ENCODE peak calls at places on chromosome 1, in nine cellular contexts. One of them, this sample, is unnamed.

GRCh38 chr1:156926175-156926574 is 5.7 kb downstream of the LRRC71 start:
- DNase-seq in OCI-LY7: no peak
- DNase-seq in T-helper 9 cell: no peak
- DNase-seq in activated T-cell treated with anti-CD3 and anti-CD28 coated beads, Interleukin-2, amount 50 U/mL, for 4 hours: no peak
- DNase-seq in HFF-Myc: peak
- DNase-seq in GOT3: no peak
- DNase-seq in naive B cell: no peak
- DNase-seq in neural progenitor cell: no peak
- DNase-seq in left cardiac atrium: peak
- DNase-seq in this sample: peak

GRCh38 chr1:97820470-97821188 is 100.2 kb downstream of the DPYD start:
- DNase-seq in activated T-cell treated with anti-CD3 and anti-CD28 coated beads, Interleukin-2, amount 50 U/mL, for 4 hours: no peak
- DNase-seq in GOT3: no peak
- DNase-seq in left cardiac atrium: no peak
- DNase-seq in OCI-LY7: peak
- DNase-seq in naive B cell: peak
- DNase-seq in neural progenitor cell: peak
- DNase-seq in HFF-Myc: peak
- DNase-seq in T-helper 9 cell: no peak
- DNase-seq in this sample: no peak

GRCh38 chr1:1165485-1165884 is 8.2 kb upstream of the TTLL10 start:
- DNase-seq in T-helper 9 cell: no peak
- DNase-seq in naive B cell: no peak
- DNase-seq in activated T-cell treated with anti-CD3 and anti-CD28 coated beads, Interleukin-2, amount 50 U/mL, for 4 hours: no peak
- DNase-seq in GOT3: no peak
- DNase-seq in HFF-Myc: no peak
- DNase-seq in neural progenitor cell: no peak
- DNase-seq in left cardiac atrium: no peak
- DNase-seq in OCI-LY7: no peak
- DNase-seq in this sample: no peak

GRCh38 chr1:27503961-27504587 is 14.1 kb upstream of the WASF2 start:
- DNase-seq in neural progenitor cell: peak
- DNase-seq in GOT3: no peak
- DNase-seq in OCI-LY7: no peak
- DNase-seq in activated T-cell treated with anti-CD3 and anti-CD28 coated beads, Interleukin-2, amount 50 U/mL, for 4 hours: no peak
- DNase-seq in T-helper 9 cell: no peak
- DNase-seq in left cardiac atrium: no peak
- DNase-seq in HFF-Myc: no peak
- DNase-seq in naive B cell: no peak
- DNase-seq in this sample: no peak

GRCh38 chr1:68057564-68057963 is 7.1 kb upstream of the DIRAS3 start:
- DNase-seq in naive B cell: no peak
- DNase-seq in activated T-cell treated with anti-CD3 and anti-CD28 coated beads, Interleukin-2, amount 50 U/mL, for 4 hours: no peak
- DNase-seq in neural progenitor cell: no peak
- DNase-seq in OCI-LY7: no peak
- DNase-seq in HFF-Myc: no peak
- DNase-seq in GOT3: no peak
- DNase-seq in left cardiac atrium: no peak
- DNase-seq in T-helper 9 cell: no peak
- DNase-seq in this sample: no peak

GRCh38 chr1:154943649-154944421 is 7.3 kb upstream of the PMVK start:
- DNase-seq in OCI-LY7: peak
- DNase-seq in HFF-Myc: no peak
- DNase-seq in naive B cell: peak
- DNase-seq in activated T-cell treated with anti-CD3 and anti-CD28 coated beads, Interleukin-2, amount 50 U/mL, for 4 hours: peak
- DNase-seq in GOT3: no peak
- DNase-seq in neural progenitor cell: peak
- DNase-seq in T-helper 9 cell: no peak
- DNase-seq in left cardiac atrium: peak
- DNase-seq in this sample: no peak

GRCh38 chr1:15737324-15738319 is 1.6 kb downstream of the SLC25A34 start:
- DNase-seq in neural progenitor cell: no peak
- DNase-seq in GOT3: no peak
- DNase-seq in activated T-cell treated with anti-CD3 and anti-CD28 coated beads, Interleukin-2, amount 50 U/mL, for 4 hours: no peak
- DNase-seq in naive B cell: no peak
- DNase-seq in HFF-Myc: no peak
- DNase-seq in OCI-LY7: no peak
- DNase-seq in T-helper 9 cell: no peak
- DNase-seq in left cardiac atrium: no peak
- DNase-seq in this sample: no peak

GRCh38 chr1:173856903-173857302 is 10.9 kb downstream of the GAS5 start:
- DNase-seq in HFF-Myc: no peak
- DNase-seq in activated T-cell treated with anti-CD3 and anti-CD28 coated beads, Interleukin-2, amount 50 U/mL, for 4 hours: no peak
- DNase-seq in GOT3: no peak
- DNase-seq in OCI-LY7: no peak
- DNase-seq in naive B cell: no peak
- DNase-seq in left cardiac atrium: no peak
- DNase-seq in neural progenitor cell: no peak
- DNase-seq in T-helper 9 cell: no peak
- DNase-seq in this sample: no peak

GRCh38 chr1:100448371-100448770 is 89.6 kb upstream of the GPR88 start:
- DNase-seq in activated T-cell treated with anti-CD3 and anti-CD28 coated beads, Interleukin-2, amount 50 U/mL, for 4 hours: no peak
- DNase-seq in HFF-Myc: no peak
- DNase-seq in OCI-LY7: no peak
- DNase-seq in neural progenitor cell: no peak
- DNase-seq in left cardiac atrium: no peak
- DNase-seq in naive B cell: no peak
- DNase-seq in GOT3: no peak
- DNase-seq in T-helper 9 cell: no peak
- DNase-seq in this sample: no peak

GRCh38 chr1:204293605-204294365 is 65.9 kb downstream of the PLEKHA6 start:
- DNase-seq in naive B cell: no peak
- DNase-seq in T-helper 9 cell: no peak
- DNase-seq in OCI-LY7: no peak
- DNase-seq in activated T-cell treated with anti-CD3 and anti-CD28 coated beads, Interleukin-2, amount 50 U/mL, for 4 hours: no peak
- DNase-seq in neural progenitor cell: no peak
- DNase-seq in HFF-Myc: no peak
- DNase-seq in left cardiac atrium: no peak
- DNase-seq in GOT3: no peak
- DNase-seq in this sample: no peak

GRCh38 chr1:198337886-198338285 is 181.1 kb downstream of the NEK7 start:
- DNase-seq in GOT3: no peak
- DNase-seq in T-helper 9 cell: no peak
- DNase-seq in left cardiac atrium: no peak
- DNase-seq in naive B cell: no peak
- DNase-seq in activated T-cell treated with anti-CD3 and anti-CD28 coated beads, Interleukin-2, amount 50 U/mL, for 4 hours: no peak
- DNase-seq in neural progenitor cell: no peak
- DNase-seq in OCI-LY7: no peak
- DNase-seq in HFF-Myc: no peak
- DNase-seq in this sample: no peak

GRCh38 chr1:26861889-26862371 is 1.0 kb upstream of the SFN start:
- DNase-seq in neural progenitor cell: no peak
- DNase-seq in left cardiac atrium: no peak
- DNase-seq in HFF-Myc: no peak
- DNase-seq in GOT3: no peak
- DNase-seq in OCI-LY7: no peak
- DNase-seq in naive B cell: no peak
- DNase-seq in activated T-cell treated with anti-CD3 and anti-CD28 coated beads, Interleukin-2, amount 50 U/mL, for 4 hours: no peak
- DNase-seq in T-helper 9 cell: no peak
- DNase-seq in this sample: no peak

GRCh38 chr1:165560834-165561233 is 17.0 kb downstream of the LRRC52 start:
- DNase-seq in neural progenitor cell: no peak
- DNase-seq in OCI-LY7: no peak
- DNase-seq in activated T-cell treated with anti-CD3 and anti-CD28 coated beads, Interleukin-2, amount 50 U/mL, for 4 hours: no peak
- DNase-seq in GOT3: no peak
- DNase-seq in T-helper 9 cell: no peak
- DNase-seq in left cardiac atrium: peak
- DNase-seq in naive B cell: no peak
- DNase-seq in HFF-Myc: no peak
- DNase-seq in this sample: no peak

GRCh38 chr1:25204797-25205441 is 27.4 kb downstream of the SYF2 start:
- DNase-seq in HFF-Myc: peak
- DNase-seq in T-helper 9 cell: no peak
- DNase-seq in OCI-LY7: peak
- DNase-seq in GOT3: no peak
- DNase-seq in activated T-cell treated with anti-CD3 and anti-CD28 coated beads, Interleukin-2, amount 50 U/mL, for 4 hours: no peak
- DNase-seq in left cardiac atrium: no peak
- DNase-seq in naive B cell: peak
- DNase-seq in neural progenitor cell: peak
- DNase-seq in this sample: no peak

GRCh38 chr1:151832318-151832984 is 849 bp upstream of the RORC start:
- DNase-seq in T-helper 9 cell: no peak
- DNase-seq in naive B cell: no peak
- DNase-seq in GOT3: no peak
- DNase-seq in activated T-cell treated with anti-CD3 and anti-CD28 coated beads, Interleukin-2, amount 50 U/mL, for 4 hours: no peak
- DNase-seq in left cardiac atrium: peak
- DNase-seq in OCI-LY7: no peak
- DNase-seq in HFF-Myc: no peak
- DNase-seq in neural progenitor cell: no peak
- DNase-seq in this sample: peak

GRCh38 chr1:7227654-7228053 is 442.4 kb downstream of the CAMTA1 start:
- DNase-seq in OCI-LY7: no peak
- DNase-seq in GOT3: no peak
- DNase-seq in HFF-Myc: no peak
- DNase-seq in activated T-cell treated with anti-CD3 and anti-CD28 coated beads, Interleukin-2, amount 50 U/mL, for 4 hours: no peak
- DNase-seq in T-helper 9 cell: no peak
- DNase-seq in left cardiac atrium: no peak
- DNase-seq in neural progenitor cell: no peak
- DNase-seq in naive B cell: no peak
- DNase-seq in this sample: no peak

GRCh38 chr1:61171915-61172485 is 89.6 kb downstream of the NFIA start:
- DNase-seq in HFF-Myc: no peak
- DNase-seq in T-helper 9 cell: no peak
- DNase-seq in naive B cell: no peak
- DNase-seq in GOT3: no peak
- DNase-seq in left cardiac atrium: no peak
- DNase-seq in neural progenitor cell: no peak
- DNase-seq in activated T-cell treated with anti-CD3 and anti-CD28 coated beads, Interleukin-2, amount 50 U/mL, for 4 hours: no peak
- DNase-seq in OCI-LY7: no peak
- DNase-seq in this sample: no peak

GRCh38 chr1:162560303-162561036 is 1.1 kb upstream of the UAP1 start:
- DNase-seq in neural progenitor cell: no peak
- DNase-seq in activated T-cell treated with anti-CD3 and anti-CD28 coated beads, Interleukin-2, amount 50 U/mL, for 4 hours: no peak
- DNase-seq in naive B cell: no peak
- DNase-seq in OCI-LY7: peak
- DNase-seq in T-helper 9 cell: no peak
- DNase-seq in GOT3: no peak
- DNase-seq in left cardiac atrium: no peak
- DNase-seq in HFF-Myc: no peak
- DNase-seq in this sample: no peak

GRCh38 chr1:45304311-45305081 is 22.2 kb upstream of the HPDL start:
- DNase-seq in T-helper 9 cell: no peak
- DNase-seq in left cardiac atrium: no peak
- DNase-seq in GOT3: no peak
- DNase-seq in neural progenitor cell: peak
- DNase-seq in OCI-LY7: peak
- DNase-seq in activated T-cell treated with anti-CD3 and anti-CD28 coated beads, Interleukin-2, amount 50 U/mL, for 4 hours: no peak
- DNase-seq in HFF-Myc: no peak
- DNase-seq in naive B cell: no peak
- DNase-seq in this sample: no peak

GRCh38 chr1:65558215-65558614 is 137.7 kb downstream of the LEPR start:
- DNase-seq in activated T-cell treated with anti-CD3 and anti-CD28 coated beads, Interleukin-2, amount 50 U/mL, for 4 hours: no peak
- DNase-seq in GOT3: no peak
- DNase-seq in T-helper 9 cell: no peak
- DNase-seq in neural progenitor cell: no peak
- DNase-seq in left cardiac atrium: no peak
- DNase-seq in naive B cell: no peak
- DNase-seq in OCI-LY7: no peak
- DNase-seq in HFF-Myc: no peak
- DNase-seq in this sample: no peak

GRCh38 chr1:198497326-198498220 is 42.9 kb downstream of the ATP6V1G3 start:
- DNase-seq in GOT3: no peak
- DNase-seq in HFF-Myc: no peak
- DNase-seq in activated T-cell treated with anti-CD3 and anti-CD28 coated beads, Interleukin-2, amount 50 U/mL, for 4 hours: no peak
- DNase-seq in neural progenitor cell: no peak
- DNase-seq in left cardiac atrium: no peak
- DNase-seq in OCI-LY7: peak
- DNase-seq in naive B cell: no peak
- DNase-seq in T-helper 9 cell: no peak
- DNase-seq in this sample: no peak

GRCh38 chr1:86981482-86982311 is 67.3 kb downstream of the HS2ST1 start:
- DNase-seq in GOT3: no peak
- DNase-seq in HFF-Myc: no peak
- DNase-seq in activated T-cell treated with anti-CD3 and anti-CD28 coated beads, Interleukin-2, amount 50 U/mL, for 4 hours: no peak
- DNase-seq in OCI-LY7: no peak
- DNase-seq in left cardiac atrium: no peak
- DNase-seq in naive B cell: no peak
- DNase-seq in neural progenitor cell: no peak
- DNase-seq in T-helper 9 cell: no peak
- DNase-seq in this sample: no peak

GRCh38 chr1:222418654-222419053 is 129.2 kb downstream of the HHIPL2 start:
- DNase-seq in HFF-Myc: no peak
- DNase-seq in OCI-LY7: no peak
- DNase-seq in left cardiac atrium: no peak
- DNase-seq in GOT3: no peak
- DNase-seq in naive B cell: no peak
- DNase-seq in neural progenitor cell: no peak
- DNase-seq in activated T-cell treated with anti-CD3 and anti-CD28 coated beads, Interleukin-2, amount 50 U/mL, for 4 hours: no peak
- DNase-seq in T-helper 9 cell: no peak
- DNase-seq in this sample: no peak

GRCh38 chr1:240441684-240442083 is 170.3 kb downstream of the GREM2 start:
- DNase-seq in T-helper 9 cell: no peak
- DNase-seq in HFF-Myc: no peak
- DNase-seq in neural progenitor cell: no peak
- DNase-seq in naive B cell: no peak
- DNase-seq in activated T-cell treated with anti-CD3 and anti-CD28 coated beads, Interleukin-2, amount 50 U/mL, for 4 hours: no peak
- DNase-seq in GOT3: no peak
- DNase-seq in left cardiac atrium: no peak
- DNase-seq in OCI-LY7: no peak
- DNase-seq in this sample: no peak

GRCh38 chr1:150551784-150552691 is 2.8 kb downstream of the ADAMTSL4 start:
- DNase-seq in activated T-cell treated with anti-CD3 and anti-CD28 coated beads, Interleukin-2, amount 50 U/mL, for 4 hours: no peak
- DNase-seq in neural progenitor cell: peak
- DNase-seq in T-helper 9 cell: no peak
- DNase-seq in left cardiac atrium: peak
- DNase-seq in OCI-LY7: no peak
- DNase-seq in naive B cell: no peak
- DNase-seq in GOT3: no peak
- DNase-seq in HFF-Myc: no peak
- DNase-seq in this sample: peak

GRCh38 chr1:38028671-38029070 is 16.1 kb downstream of the UTP11 start:
- DNase-seq in activated T-cell treated with anti-CD3 and anti-CD28 coated beads, Interleukin-2, amount 50 U/mL, for 4 hours: no peak
- DNase-seq in left cardiac atrium: no peak
- DNase-seq in T-helper 9 cell: no peak
- DNase-seq in neural progenitor cell: no peak
- DNase-seq in GOT3: no peak
- DNase-seq in OCI-LY7: no peak
- DNase-seq in HFF-Myc: no peak
- DNase-seq in naive B cell: no peak
- DNase-seq in this sample: no peak

GRCh38 chr1:179031855-179032513 is 6.3 kb downstream of the FAM20B start:
- DNase-seq in GOT3: no peak
- DNase-seq in neural progenitor cell: no peak
- DNase-seq in left cardiac atrium: no peak
- DNase-seq in OCI-LY7: no peak
- DNase-seq in activated T-cell treated with anti-CD3 and anti-CD28 coated beads, Interleukin-2, amount 50 U/mL, for 4 hours: no peak
- DNase-seq in HFF-Myc: no peak
- DNase-seq in naive B cell: no peak
- DNase-seq in T-helper 9 cell: no peak
- DNase-seq in this sample: no peak

GRCh38 chr1:32518976-32519375 is 20.3 kb upstream of the ZBTB8A start:
- DNase-seq in T-helper 9 cell: no peak
- DNase-seq in OCI-LY7: no peak
- DNase-seq in activated T-cell treated with anti-CD3 and anti-CD28 coated beads, Interleukin-2, amount 50 U/mL, for 4 hours: no peak
- DNase-seq in GOT3: no peak
- DNase-seq in naive B cell: no peak
- DNase-seq in neural progenitor cell: no peak
- DNase-seq in left cardiac atrium: no peak
- DNase-seq in HFF-Myc: no peak
- DNase-seq in this sample: no peak

GRCh38 chr1:248894837-248895236 is 11.2 kb upstream of the PGBD2 start:
- DNase-seq in left cardiac atrium: no peak
- DNase-seq in naive B cell: no peak
- DNase-seq in neural progenitor cell: no peak
- DNase-seq in GOT3: no peak
- DNase-seq in OCI-LY7: no peak
- DNase-seq in activated T-cell treated with anti-CD3 and anti-CD28 coated beads, Interleukin-2, amount 50 U/mL, for 4 hours: no peak
- DNase-seq in HFF-Myc: no peak
- DNase-seq in T-helper 9 cell: no peak
- DNase-seq in this sample: no peak

GRCh38 chr1:13830616-13831280 is 130.8 kb downstream of the PRDM2 start:
- DNase-seq in naive B cell: no peak
- DNase-seq in neural progenitor cell: no peak
- DNase-seq in OCI-LY7: no peak
- DNase-seq in T-helper 9 cell: no peak
- DNase-seq in left cardiac atrium: peak
- DNase-seq in GOT3: no peak
- DNase-seq in HFF-Myc: no peak
- DNase-seq in activated T-cell treated with anti-CD3 and anti-CD28 coated beads, Interleukin-2, amount 50 U/mL, for 4 hours: no peak
- DNase-seq in this sample: no peak

This sample was measured in mucosa of gallbladder.